ENCODE peak calls at places on chromosome 11, in four cellular contexts. U, H, J and B are unnamed samples. For H3K36me3 and H3K27me3, the result is how much of the 10 kb centered on the place peaks cover.

GRCh38 chr11:38156495-38157146 is 1558.6 kb upstream of the RAG2 start:
- DNase-seq in U (no peak), H (no peak), J (no peak), B (no peak)

GRCh38 chr11:27916541-27917100 is 191.3 kb downstream of the KIF18A start:
- DNase-seq in H (no peak), J (no peak), U (no peak), B (no peak)

GRCh38 chr11:132685174-132685611 is 847.1 kb downstream of the OPCML start:
- DNase-seq in H (no peak), J (no peak), U (no peak), B (no peak)

GRCh38 chr11:129815596-129816461 is at the start of gene TMEM45B:
- DNase-seq in H (peak), J (peak), U (no peak), B (peak)

GRCh38 chr11:45618897-45619296 is 46.5 kb downstream of the CHST1 start:
- DNase-seq in J (no peak), H (no peak), U (no peak), B (no peak)

GRCh38 chr11:47257518-47258316 is at the start of gene NR1H3:
- DNase-seq in H (peak), U (peak), J (peak), B (peak)

GRCh38 chr11:110428956-110429613 is 663 bp upstream of the FDX1 start:
- DNase-seq in J (no peak), H (no peak), U (no peak), B (no peak)

GRCh38 chr11:65645710-65646109 is 7.8 kb downstream of the SIPA1 start:
- DNase-seq in U (no peak), H (no peak), J (no peak), B (no peak)

GRCh38 chr11:88709567-88709966 is 356.2 kb downstream of the GRM5 start:
- DNase-seq in U (no peak), H (no peak), J (no peak), B (no peak)

GRCh38 chr11:74853223-74853622 is 95.7 kb downstream of the XRRA1 start:
- DNase-seq in H (no peak), U (no peak), J (no peak), B (no peak)

GRCh38 chr11:82752801-82753200 is 19.1 kb upstream of the FAM181B start:
- DNase-seq in U (no peak), J (no peak), H (no peak), B (no peak)

GRCh38 chr11:32105871-32106312 is 15.0 kb downstream of the RCN1 start:
- DNase-seq in J (no peak), U (no peak), H (no peak), B (no peak)

GRCh38 chr11:56577621-56578020 is at the start of gene OR5M10:
- DNase-seq in J (no peak), H (no peak), U (no peak), B (no peak)

GRCh38 chr11:34425863-34426262 is 12.9 kb upstream of the CAT start:
- DNase-seq in J (no peak), U (no peak), H (no peak), B (no peak)

GRCh38 chr11:103544874-103545273 is 435.6 kb downstream of the DYNC2H1 start:
- DNase-seq in J (no peak), U (no peak), H (no peak), B (no peak)

GRCh38 chr11:23012930-23013329 is 152.7 kb upstream of the CCDC179 start:
- DNase-seq in H (no peak), J (no peak), U (no peak), B (no peak)

GRCh38 chr11:13874596-13874995 is 87.9 kb upstream of the SPON1 start:
- DNase-seq in J (no peak), H (no peak), U (no peak), B (no peak)

GRCh38 chr11:107921997-107922396 is 6.3 kb upstream of the RAB39A start:
- DNase-seq in U (no peak), J (no peak), H (no peak), B (no peak)

GRCh38 chr11:107247189-107247588 is 210.4 kb downstream of the CWF19L2 start:
- DNase-seq in J (peak), U (no peak), H (no peak), B (no peak)

GRCh38 chr11:4184163-4184916 is 89.7 kb downstream of the RRM1 start:
- DNase-seq in H (no peak), U (no peak), J (peak), B (no peak)

GRCh38 chr11:38089728-38090127 is 1491.7 kb upstream of the RAG2 start:
- DNase-seq in U (no peak), J (peak), H (no peak), B (no peak)

GRCh38 chr11:763549-764321 is 13.6 kb downstream of the GATD1 start:
- DNase-seq in U (no peak), H (peak), J (no peak), B (peak)

GRCh38 chr11:130070829-130071205 is 1.1 kb downstream of the APLP2 start:
- DNase-seq in J (peak), U (no peak), H (no peak), B (peak)

GRCh38 chr11:86774422-86774821 is 25.9 kb upstream of the PRSS23 start:
- DNase-seq in U (no peak), J (no peak), H (no peak), B (no peak)

GRCh38 chr11:6326980-6327379 is 6.7 kb upstream of the CAVIN3 start:
- DNase-seq in H (no peak), U (no peak), J (no peak), B (no peak)

GRCh38 chr11:58592760-58593472 is 14.1 kb downstream of the ZFP91 start:
- DNase-seq in H (no peak), J (no peak), U (no peak), B (no peak)

GRCh38 chr11:35389897-35390462 is 29.4 kb downstream of the SLC1A2 start:
- DNase-seq in U (no peak), J (no peak), H (no peak), B (no peak)

GRCh38 chr11:72584933-72585597 is 89.2 kb downstream of the PDE2A start:
- DNase-seq in U (no peak), H (no peak), J (no peak), B (no peak)

GRCh38 chr11:31702966-31703365 is 108.2 kb downstream of the PAX6 start:
- DNase-seq in J (no peak), H (no peak), U (no peak), B (no peak)

GRCh38 chr11:67364783-67365525 is 8.4 kb downstream of the CLCF1 start:
- DNase-seq in H (no peak), U (no peak), J (no peak), B (no peak)

GRCh38 chr11:90343670-90344069 is 120.8 kb upstream of the CHORDC1 start:
- DNase-seq in H (no peak), U (no peak), J (no peak), B (no peak)

GRCh38 chr11:1302041-1302460 is 7.4 kb downstream of the TOLLIP start:
- DNase-seq in H (no peak), J (no peak), U (no peak), B (no peak)

GRCh38 chr11:36187618-36188017 is 101.6 kb downstream of the COMMD9 start:
- DNase-seq in J (no peak), U (no peak), H (no peak), B (no peak)

DNA sequence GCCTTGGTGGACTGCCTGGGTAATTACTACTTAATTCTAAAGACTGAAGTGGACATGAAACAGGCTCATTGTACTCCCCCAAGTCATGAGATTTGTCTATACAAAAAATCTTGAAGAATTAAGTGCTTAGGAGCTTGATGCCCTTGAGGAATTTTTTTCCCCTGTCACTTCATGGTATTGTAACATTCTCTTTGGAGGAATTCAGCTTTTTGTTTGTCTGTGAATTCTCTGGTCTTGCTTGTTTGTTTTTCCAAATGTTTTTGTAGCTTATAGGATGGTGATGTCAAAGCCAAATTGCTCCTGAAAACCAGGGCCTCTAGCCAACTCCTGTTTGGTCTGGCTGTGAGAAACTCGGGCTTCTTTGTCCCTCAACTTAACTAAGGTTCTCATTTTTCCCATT is 66.8 kb downstream of the AMOTL1 start:
- DNase-seq in J (no peak), H (no peak), U (no peak), B (no peak)
- H3K36me3 ChIP-seq in J (under half), H (half or more), U (under half), B (under half)

GRCh38 chr11:117186431-117186761 is 7.9 kb downstream of the SIDT2 start:
- DNase-seq in J (no peak), U (no peak), H (no peak), B (peak)
- H3K4me3 ChIP-seq in J (no peak), U (no peak), H (no peak), B (no peak)

GRCh38 chr11:115008774-115009173 is 330.4 kb downstream of the NXPE2 start:
- DNase-seq in H (no peak), J (no peak), U (no peak), B (no peak)

GRCh38 chr11:115007851-115008250 is 329.5 kb downstream of the NXPE2 start:
- DNase-seq in H (no peak), J (no peak), U (no peak), B (no peak)

DNA sequence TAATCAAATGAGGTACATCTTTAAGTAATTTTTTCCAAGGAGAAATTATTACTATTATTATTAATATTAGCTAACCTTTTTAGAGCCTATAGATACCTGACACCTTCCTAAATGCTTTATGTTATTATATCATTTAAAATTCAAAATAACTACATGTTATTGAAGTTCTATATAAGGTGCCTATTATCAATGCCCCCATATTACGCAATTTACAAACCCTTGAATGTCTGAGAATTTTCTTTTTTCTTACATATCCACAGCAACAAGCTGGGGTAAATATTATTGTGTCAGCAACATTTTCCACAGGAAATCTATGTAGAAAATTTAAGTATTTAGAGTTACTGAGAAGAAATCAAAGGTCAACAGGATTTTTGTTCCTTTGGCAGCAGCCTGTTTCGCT is 327.3 kb downstream of the NXPE2 start:
- DNase-seq in J (no peak), U (no peak), H (no peak), B (no peak)
- H3K27me3 ChIP-seq in J (under half), U (under half), H (under half), B (under half)

GRCh38 chr11:2980168-2980840 is 11.8 kb downstream of the NAP1L4 start:
- DNase-seq in U (no peak), J (no peak), H (no peak), B (no peak)
- H3K36me3 ChIP-seq in U (under half), J (under half), H (under half), B (under half)

GRCh38 chr11:114296979-114297372 is 777 bp downstream of the NNMT start:
- DNase-seq in H (no peak), U (no peak), J (no peak), B (no peak)
- H3K4me3 ChIP-seq in H (peak), U (no peak), J (no peak), B (no peak)

GRCh38 chr11:64631675-64632074 is 40.7 kb downstream of the SLC22A12 start:
- DNase-seq in H (no peak), J (no peak), U (no peak), B (no peak)
- H3K27me3 ChIP-seq in H (under half), J (under half), U (under half), B (under half)